ENCODE peak calls at places on chromosomes 2 and 18, in seven cellular contexts. One of them, this sample, is unnamed.

GRCh38 chr2:18959952-18960717 is 370.8 kb upstream of the NT5C1B start:
- DNase-seq in hippocampal formation: no peak
- DNase-seq in M059J: no peak
- DNase-seq in nephron progenitor cell: no peak
- DNase-seq in GM13976: no peak
- DNase-seq in ovary: no peak
- DNase-seq in MCF 10A: peak
- DNase-seq in this sample: no peak

GRCh38 chr2:230664844-230665243 is 47.8 kb upstream of the CAB39 start:
- DNase-seq in ovary: no peak
- DNase-seq in GM13976: no peak
- DNase-seq in nephron progenitor cell: no peak
- DNase-seq in hippocampal formation: no peak
- DNase-seq in M059J: no peak
- DNase-seq in MCF 10A: no peak
- DNase-seq in this sample: no peak

GRCh38 chr18:621181-621580 is 24.4 kb downstream of the CLUL1 start:
- DNase-seq in M059J: peak
- DNase-seq in ovary: no peak
- DNase-seq in MCF 10A: peak
- DNase-seq in GM13976: no peak
- DNase-seq in hippocampal formation: no peak
- DNase-seq in nephron progenitor cell: peak
- DNase-seq in this sample: no peak

GRCh38 chr2:890791-891190 is 59.9 kb upstream of the SNTG2 start:
- DNase-seq in MCF 10A: peak
- DNase-seq in ovary: no peak
- DNase-seq in hippocampal formation: no peak
- DNase-seq in GM13976: no peak
- DNase-seq in M059J: peak
- DNase-seq in nephron progenitor cell: no peak
- DNase-seq in this sample: no peak

GRCh38 chr2:127420039-127420864 is 2.0 kb downstream of the PROC start:
- DNase-seq in ovary: no peak
- DNase-seq in GM13976: peak
- DNase-seq in M059J: no peak
- DNase-seq in MCF 10A: no peak
- DNase-seq in nephron progenitor cell: no peak
- DNase-seq in hippocampal formation: no peak
- DNase-seq in this sample: no peak

GRCh38 chr18:55522011-55522410 is 66.0 kb downstream of the TCF4 start:
- DNase-seq in nephron progenitor cell: peak
- DNase-seq in ovary: no peak
- DNase-seq in GM13976: no peak
- DNase-seq in hippocampal formation: no peak
- DNase-seq in M059J: no peak
- DNase-seq in MCF 10A: peak
- DNase-seq in this sample: peak

GRCh38 chr2:151637284-151637781 is 96.9 kb downstream of the NEB start:
- DNase-seq in nephron progenitor cell: no peak
- DNase-seq in M059J: no peak
- DNase-seq in MCF 10A: no peak
- DNase-seq in GM13976: peak
- DNase-seq in ovary: no peak
- DNase-seq in hippocampal formation: no peak
- DNase-seq in this sample: no peak

GRCh38 chr2:19911799-19912509 is 10.2 kb upstream of the TTC32 start:
- DNase-seq in GM13976: no peak
- DNase-seq in M059J: peak
- DNase-seq in hippocampal formation: no peak
- DNase-seq in nephron progenitor cell: no peak
- DNase-seq in MCF 10A: peak
- DNase-seq in ovary: no peak
- DNase-seq in this sample: no peak

GRCh38 chr2:45988879-45989278 is 308.3 kb upstream of the EPAS1 start:
- DNase-seq in hippocampal formation: no peak
- DNase-seq in M059J: no peak
- DNase-seq in nephron progenitor cell: no peak
- DNase-seq in MCF 10A: no peak
- DNase-seq in ovary: no peak
- DNase-seq in GM13976: no peak
- DNase-seq in this sample: no peak

GRCh38 chr2:176415156-176415870 is 146.1 kb downstream of the MTX2 start:
- DNase-seq in nephron progenitor cell: no peak
- DNase-seq in GM13976: no peak
- DNase-seq in ovary: no peak
- DNase-seq in hippocampal formation: no peak
- DNase-seq in M059J: no peak
- DNase-seq in MCF 10A: no peak
- DNase-seq in this sample: no peak

GRCh38 chr2:132392211-132392610 is 24.4 kb upstream of the GPR39 start:
- DNase-seq in nephron progenitor cell: peak
- DNase-seq in ovary: no peak
- DNase-seq in M059J: no peak
- DNase-seq in MCF 10A: no peak
- DNase-seq in GM13976: no peak
- DNase-seq in hippocampal formation: no peak
- DNase-seq in this sample: no peak

GRCh38 chr2:238427435-238428162 is 872 bp downstream of the ASB1 start:
- DNase-seq in GM13976: no peak
- DNase-seq in MCF 10A: no peak
- DNase-seq in ovary: no peak
- DNase-seq in hippocampal formation: no peak
- DNase-seq in nephron progenitor cell: no peak
- DNase-seq in M059J: no peak
- DNase-seq in this sample: no peak

GRCh38 chr2:96760986-96761832 is 507 bp downstream of the CNNM4 start:
- DNase-seq in MCF 10A: no peak
- DNase-seq in ovary: no peak
- DNase-seq in nephron progenitor cell: no peak
- DNase-seq in M059J: peak
- DNase-seq in GM13976: no peak
- DNase-seq in hippocampal formation: no peak
- DNase-seq in this sample: no peak

GRCh38 chr2:17317439-17317976 is 200.7 kb downstream of the RAD51AP2 start:
- DNase-seq in ovary: no peak
- DNase-seq in MCF 10A: no peak
- DNase-seq in M059J: no peak
- DNase-seq in GM13976: no peak
- DNase-seq in hippocampal formation: no peak
- DNase-seq in nephron progenitor cell: no peak
- DNase-seq in this sample: no peak

GRCh38 chr2:128581849-128582244 is 263.2 kb upstream of the HS6ST1 start:
- DNase-seq in GM13976: no peak
- DNase-seq in M059J: no peak
- DNase-seq in MCF 10A: no peak
- DNase-seq in nephron progenitor cell: no peak
- DNase-seq in hippocampal formation: no peak
- DNase-seq in ovary: no peak
- DNase-seq in this sample: no peak

GRCh38 chr18:59357928-59358327 is 1.1 kb downstream of the LMAN1 start:
- DNase-seq in ovary: no peak
- DNase-seq in hippocampal formation: no peak
- DNase-seq in MCF 10A: peak
- DNase-seq in M059J: peak
- DNase-seq in nephron progenitor cell: no peak
- DNase-seq in GM13976: no peak
- DNase-seq in this sample: no peak

GRCh38 chr2:227653419-227653818 is 13.2 kb upstream of the SCYGR5 start:
- DNase-seq in hippocampal formation: no peak
- DNase-seq in nephron progenitor cell: no peak
- DNase-seq in ovary: no peak
- DNase-seq in MCF 10A: peak
- DNase-seq in GM13976: no peak
- DNase-seq in M059J: no peak
- DNase-seq in this sample: no peak

GRCh38 chr2:190105554-190105953 is 43.0 kb upstream of the MSTN start:
- DNase-seq in ovary: no peak
- DNase-seq in GM13976: no peak
- DNase-seq in nephron progenitor cell: no peak
- DNase-seq in hippocampal formation: no peak
- DNase-seq in M059J: peak
- DNase-seq in MCF 10A: no peak
- DNase-seq in this sample: no peak

GRCh38 chr2:159558479-159558878 is 57.9 kb downstream of the BAZ2B start:
- DNase-seq in GM13976: no peak
- DNase-seq in M059J: no peak
- DNase-seq in MCF 10A: no peak
- DNase-seq in hippocampal formation: no peak
- DNase-seq in nephron progenitor cell: no peak
- DNase-seq in ovary: no peak
- DNase-seq in this sample: no peak

GRCh38 chr18:13562494-13563029 is 163.8 kb downstream of the FAM210A start:
- DNase-seq in GM13976: peak
- DNase-seq in hippocampal formation: no peak
- DNase-seq in MCF 10A: no peak
- DNase-seq in nephron progenitor cell: no peak
- DNase-seq in M059J: no peak
- DNase-seq in ovary: no peak
- DNase-seq in this sample: no peak

GRCh38 chr18:79975985-79976680 is 11.7 kb downstream of the HSBP1L1 start:
- DNase-seq in ovary: no peak
- DNase-seq in GM13976: no peak
- DNase-seq in MCF 10A: peak
- DNase-seq in hippocampal formation: no peak
- DNase-seq in nephron progenitor cell: no peak
- DNase-seq in M059J: no peak
- DNase-seq in this sample: no peak

GRCh38 chr2:39380525-39381150 is 56.4 kb downstream of the MAP4K3 start:
- DNase-seq in M059J: peak
- DNase-seq in nephron progenitor cell: no peak
- DNase-seq in MCF 10A: peak
- DNase-seq in GM13976: no peak
- DNase-seq in hippocampal formation: no peak
- DNase-seq in ovary: no peak
- DNase-seq in this sample: no peak

GRCh38 chr18:50447952-50448351 is 73.1 kb downstream of the SKA1 start:
- DNase-seq in hippocampal formation: no peak
- DNase-seq in nephron progenitor cell: no peak
- DNase-seq in GM13976: no peak
- DNase-seq in M059J: no peak
- DNase-seq in MCF 10A: no peak
- DNase-seq in ovary: no peak
- DNase-seq in this sample: no peak

GRCh38 chr2:39660612-39661196 is 5.0 kb upstream of the TMEM178A start:
- DNase-seq in GM13976: no peak
- DNase-seq in M059J: no peak
- DNase-seq in nephron progenitor cell: no peak
- DNase-seq in ovary: no peak
- DNase-seq in hippocampal formation: no peak
- DNase-seq in MCF 10A: no peak
- DNase-seq in this sample: no peak

GRCh38 chr2:102451968-102452367 is 21.1 kb upstream of the SLC9A4 start:
- DNase-seq in ovary: no peak
- DNase-seq in M059J: no peak
- DNase-seq in MCF 10A: no peak
- DNase-seq in hippocampal formation: no peak
- DNase-seq in nephron progenitor cell: no peak
- DNase-seq in GM13976: no peak
- DNase-seq in this sample: no peak

GRCh38 chr2:101762451-101763171 is 65.1 kb downstream of the MAP4K4 start:
- DNase-seq in ovary: no peak
- DNase-seq in GM13976: no peak
- DNase-seq in hippocampal formation: peak
- DNase-seq in M059J: no peak
- DNase-seq in MCF 10A: no peak
- DNase-seq in nephron progenitor cell: no peak
- DNase-seq in this sample: no peak

GRCh38 chr2:20622296-20622686 is 28.6 kb downstream of the HS1BP3 start:
- DNase-seq in ovary: no peak
- DNase-seq in MCF 10A: no peak
- DNase-seq in GM13976: no peak
- DNase-seq in M059J: no peak
- DNase-seq in hippocampal formation: no peak
- DNase-seq in nephron progenitor cell: no peak
- DNase-seq in this sample: no peak

GRCh38 chr2:223797073-223797472 is 40.3 kb downstream of the AP1S3 start:
- DNase-seq in nephron progenitor cell: no peak
- DNase-seq in MCF 10A: peak
- DNase-seq in GM13976: no peak
- DNase-seq in hippocampal formation: no peak
- DNase-seq in ovary: no peak
- DNase-seq in M059J: peak
- DNase-seq in this sample: no peak

GRCh38 chr2:158120664-158121063 is 19.0 kb downstream of the UPP2 start:
- DNase-seq in nephron progenitor cell: no peak
- DNase-seq in ovary: no peak
- DNase-seq in M059J: no peak
- DNase-seq in MCF 10A: no peak
- DNase-seq in GM13976: no peak
- DNase-seq in hippocampal formation: no peak
- DNase-seq in this sample: no peak

GRCh38 chr2:241049739-241050623 is 51.6 kb downstream of the SNED1 start:
- DNase-seq in M059J: no peak
- DNase-seq in GM13976: no peak
- DNase-seq in MCF 10A: no peak
- DNase-seq in ovary: peak
- DNase-seq in nephron progenitor cell: peak
- DNase-seq in hippocampal formation: no peak
- DNase-seq in this sample: no peak

GRCh38 chr2:218694405-218695145 is 16.1 kb upstream of the TTLL4 start:
- DNase-seq in GM13976: no peak
- DNase-seq in hippocampal formation: no peak
- DNase-seq in M059J: peak
- DNase-seq in MCF 10A: no peak
- DNase-seq in ovary: no peak
- DNase-seq in nephron progenitor cell: peak
- DNase-seq in this sample: no peak

GRCh38 chr2:41026613-41027012 is 574.7 kb upstream of the SLC8A1 start:
- DNase-seq in GM13976: no peak
- DNase-seq in MCF 10A: no peak
- DNase-seq in hippocampal formation: no peak
- DNase-seq in M059J: no peak
- DNase-seq in nephron progenitor cell: no peak
- DNase-seq in ovary: no peak
- DNase-seq in this sample: no peak

GRCh38 chr2:217371681-217372297 is 511.9 kb upstream of the TNP1 start:
- DNase-seq in nephron progenitor cell: no peak
- DNase-seq in hippocampal formation: no peak
- DNase-seq in ovary: no peak
- DNase-seq in M059J: peak
- DNase-seq in MCF 10A: no peak
- DNase-seq in GM13976: no peak
- DNase-seq in this sample: no peak

GRCh38 chr2:51053213-51053612 is 21.3 kb upstream of the NRXN1 start:
- DNase-seq in nephron progenitor cell: no peak
- DNase-seq in MCF 10A: no peak
- DNase-seq in ovary: no peak
- DNase-seq in M059J: no peak
- DNase-seq in hippocampal formation: no peak
- DNase-seq in GM13976: no peak
- DNase-seq in this sample: no peak

GRCh38 chr2:47217277-47217676 is 62.2 kb upstream of the STPG4 start:
- DNase-seq in M059J: no peak
- DNase-seq in ovary: no peak
- DNase-seq in nephron progenitor cell: no peak
- DNase-seq in MCF 10A: no peak
- DNase-seq in GM13976: no peak
- DNase-seq in hippocampal formation: no peak
- DNase-seq in this sample: no peak

GRCh38 chr2:241505781-241506201 is 2.6 kb downstream of the STK25 start:
- DNase-seq in M059J: no peak
- DNase-seq in MCF 10A: no peak
- DNase-seq in nephron progenitor cell: no peak
- DNase-seq in GM13976: no peak
- DNase-seq in ovary: no peak
- DNase-seq in hippocampal formation: no peak
- DNase-seq in this sample: no peak

GRCh38 chr2:231037202-231037730 is at the start of gene C2orf72:
- DNase-seq in hippocampal formation: no peak
- DNase-seq in M059J: no peak
- DNase-seq in GM13976: peak
- DNase-seq in nephron progenitor cell: peak
- DNase-seq in MCF 10A: no peak
- DNase-seq in ovary: no peak
- DNase-seq in this sample: no peak

GRCh38 chr2:177728920-177729319 is 336.3 kb downstream of the AGPS start:
- DNase-seq in GM13976: no peak
- DNase-seq in hippocampal formation: no peak
- DNase-seq in MCF 10A: peak
- DNase-seq in nephron progenitor cell: no peak
- DNase-seq in ovary: no peak
- DNase-seq in M059J: peak
- DNase-seq in this sample: no peak